ENCODE peak calls at places on chromosomes 3 and 15, in ten cellular contexts. One of them, this sample, is unnamed.
A peak's percentile ranks its signal among the peaks of the same experiment; 100 is the strongest.

GRCh38 chr3:108806316-108806715 is 16.3 kb upstream of the TRAT1 start:
- DNase-seq in stimulated activated CD4-positive, alpha-beta T cell treated with anti-CD3 and anti-CD28 coated beads, Interleukin-1b, Interleukin-23, amount 100 ng/mL, for 1 hour: no peak
- DNase-seq in lower leg skin: no peak
- DNase-seq in A549: no peak
- DNase-seq in mucosa of gallbladder: peak; percentile 11
- DNase-seq in NCI-H1092 treated with DMSO at 0.1 percent for 48 hours: no peak
- DNase-seq in posterior cingulate gyrus: no peak
- DNase-seq in stimulated activated CD8-positive, alpha-beta memory T cell treated with anti-CD3 and anti-CD28 coated beads, Interleukin-7, amount 100 ng/mL, for 4 hours: no peak
- DNase-seq in cerebellar cortex: no peak
- DNase-seq in AG09309: no peak
- DNase-seq in this sample: no peak

GRCh38 chr3:52712291-52713212 is 6.6 kb downstream of the SPCS1 start:
- DNase-seq in AG09309: no peak
- DNase-seq in lower leg skin: no peak
- DNase-seq in cerebellar cortex: no peak
- DNase-seq in A549: no peak
- DNase-seq in NCI-H1092 treated with DMSO at 0.1 percent for 48 hours: no peak
- DNase-seq in mucosa of gallbladder: no peak
- DNase-seq in posterior cingulate gyrus: no peak
- DNase-seq in stimulated activated CD4-positive, alpha-beta T cell treated with anti-CD3 and anti-CD28 coated beads, Interleukin-1b, Interleukin-23, amount 100 ng/mL, for 1 hour: no peak
- DNase-seq in stimulated activated CD8-positive, alpha-beta memory T cell treated with anti-CD3 and anti-CD28 coated beads, Interleukin-7, amount 100 ng/mL, for 4 hours: no peak
- DNase-seq in this sample: no peak

GRCh38 chr3:47399531-47400270 is 18.9 kb downstream of the PTPN23 start:
- DNase-seq in A549: no peak
- DNase-seq in NCI-H1092 treated with DMSO at 0.1 percent for 48 hours: no peak
- DNase-seq in AG09309: no peak
- DNase-seq in stimulated activated CD4-positive, alpha-beta T cell treated with anti-CD3 and anti-CD28 coated beads, Interleukin-1b, Interleukin-23, amount 100 ng/mL, for 1 hour: no peak
- DNase-seq in lower leg skin: no peak
- DNase-seq in posterior cingulate gyrus: no peak
- DNase-seq in mucosa of gallbladder: no peak
- DNase-seq in stimulated activated CD8-positive, alpha-beta memory T cell treated with anti-CD3 and anti-CD28 coated beads, Interleukin-7, amount 100 ng/mL, for 4 hours: no peak
- DNase-seq in cerebellar cortex: no peak
- DNase-seq in this sample: no peak

GRCh38 chr15:82044373-82045178 is 1.2 kb downstream of the MEX3B start:
- DNase-seq in cerebellar cortex: peak; percentile 31
- DNase-seq in stimulated activated CD4-positive, alpha-beta T cell treated with anti-CD3 and anti-CD28 coated beads, Interleukin-1b, Interleukin-23, amount 100 ng/mL, for 1 hour: no peak
- DNase-seq in stimulated activated CD8-positive, alpha-beta memory T cell treated with anti-CD3 and anti-CD28 coated beads, Interleukin-7, amount 100 ng/mL, for 4 hours: peak; percentile 6
- DNase-seq in mucosa of gallbladder: peak; percentile 28
- DNase-seq in posterior cingulate gyrus: no peak
- DNase-seq in lower leg skin: peak; percentile 91
- DNase-seq in NCI-H1092 treated with DMSO at 0.1 percent for 48 hours: no peak
- DNase-seq in AG09309: no peak
- DNase-seq in A549: peak; percentile 37
- DNase-seq in this sample: peak; percentile 4

GRCh38 chr15:79560384-79560783 is 128.2 kb downstream of the MINAR1 start:
- DNase-seq in AG09309: no peak
- DNase-seq in mucosa of gallbladder: no peak
- DNase-seq in lower leg skin: no peak
- DNase-seq in stimulated activated CD8-positive, alpha-beta memory T cell treated with anti-CD3 and anti-CD28 coated beads, Interleukin-7, amount 100 ng/mL, for 4 hours: no peak
- DNase-seq in stimulated activated CD4-positive, alpha-beta T cell treated with anti-CD3 and anti-CD28 coated beads, Interleukin-1b, Interleukin-23, amount 100 ng/mL, for 1 hour: no peak
- DNase-seq in cerebellar cortex: no peak
- DNase-seq in posterior cingulate gyrus: no peak
- DNase-seq in NCI-H1092 treated with DMSO at 0.1 percent for 48 hours: no peak
- DNase-seq in A549: no peak
- DNase-seq in this sample: no peak

GRCh38 chr3:52015431-52016256 is 19.9 kb upstream of the RPL29 start:
- DNase-seq in stimulated activated CD4-positive, alpha-beta T cell treated with anti-CD3 and anti-CD28 coated beads, Interleukin-1b, Interleukin-23, amount 100 ng/mL, for 1 hour: no peak
- DNase-seq in cerebellar cortex: peak; percentile 76
- DNase-seq in mucosa of gallbladder: no peak
- DNase-seq in stimulated activated CD8-positive, alpha-beta memory T cell treated with anti-CD3 and anti-CD28 coated beads, Interleukin-7, amount 100 ng/mL, for 4 hours: no peak
- DNase-seq in lower leg skin: no peak
- DNase-seq in AG09309: no peak
- DNase-seq in A549: no peak
- DNase-seq in NCI-H1092 treated with DMSO at 0.1 percent for 48 hours: no peak
- DNase-seq in posterior cingulate gyrus: no peak
- DNase-seq in this sample: no peak

GRCh38 chr3:162641869-162642350 is 1145.3 kb downstream of the OTOL1 start:
- DNase-seq in lower leg skin: no peak
- DNase-seq in posterior cingulate gyrus: no peak
- DNase-seq in mucosa of gallbladder: no peak
- DNase-seq in NCI-H1092 treated with DMSO at 0.1 percent for 48 hours: no peak
- DNase-seq in A549: no peak
- DNase-seq in stimulated activated CD4-positive, alpha-beta T cell treated with anti-CD3 and anti-CD28 coated beads, Interleukin-1b, Interleukin-23, amount 100 ng/mL, for 1 hour: no peak
- DNase-seq in AG09309: no peak
- DNase-seq in cerebellar cortex: no peak
- DNase-seq in stimulated activated CD8-positive, alpha-beta memory T cell treated with anti-CD3 and anti-CD28 coated beads, Interleukin-7, amount 100 ng/mL, for 4 hours: no peak
- DNase-seq in this sample: no peak

GRCh38 chr3:146300756-146301155 is 49.9 kb upstream of the PLSCR4 start:
- DNase-seq in NCI-H1092 treated with DMSO at 0.1 percent for 48 hours: no peak
- DNase-seq in lower leg skin: no peak
- DNase-seq in stimulated activated CD4-positive, alpha-beta T cell treated with anti-CD3 and anti-CD28 coated beads, Interleukin-1b, Interleukin-23, amount 100 ng/mL, for 1 hour: no peak
- DNase-seq in stimulated activated CD8-positive, alpha-beta memory T cell treated with anti-CD3 and anti-CD28 coated beads, Interleukin-7, amount 100 ng/mL, for 4 hours: no peak
- DNase-seq in cerebellar cortex: peak; percentile 9
- DNase-seq in mucosa of gallbladder: no peak
- DNase-seq in posterior cingulate gyrus: peak; percentile 25
- DNase-seq in A549: no peak
- DNase-seq in AG09309: no peak
- DNase-seq in this sample: no peak

GRCh38 chr3:138042043-138042442 is 32.1 kb downstream of the CLDN18 start:
- DNase-seq in mucosa of gallbladder: no peak
- DNase-seq in lower leg skin: no peak
- DNase-seq in AG09309: peak; percentile 46
- DNase-seq in posterior cingulate gyrus: no peak
- DNase-seq in cerebellar cortex: no peak
- DNase-seq in stimulated activated CD4-positive, alpha-beta T cell treated with anti-CD3 and anti-CD28 coated beads, Interleukin-1b, Interleukin-23, amount 100 ng/mL, for 1 hour: no peak
- DNase-seq in stimulated activated CD8-positive, alpha-beta memory T cell treated with anti-CD3 and anti-CD28 coated beads, Interleukin-7, amount 100 ng/mL, for 4 hours: no peak
- DNase-seq in NCI-H1092 treated with DMSO at 0.1 percent for 48 hours: no peak
- DNase-seq in A549: no peak
- DNase-seq in this sample: no peak

GRCh38 chr3:166783206-166783605 is 596.9 kb downstream of the ZBBX start:
- DNase-seq in posterior cingulate gyrus: no peak
- DNase-seq in stimulated activated CD8-positive, alpha-beta memory T cell treated with anti-CD3 and anti-CD28 coated beads, Interleukin-7, amount 100 ng/mL, for 4 hours: no peak
- DNase-seq in NCI-H1092 treated with DMSO at 0.1 percent for 48 hours: no peak
- DNase-seq in stimulated activated CD4-positive, alpha-beta T cell treated with anti-CD3 and anti-CD28 coated beads, Interleukin-1b, Interleukin-23, amount 100 ng/mL, for 1 hour: no peak
- DNase-seq in mucosa of gallbladder: no peak
- DNase-seq in lower leg skin: no peak
- DNase-seq in cerebellar cortex: no peak
- DNase-seq in A549: no peak
- DNase-seq in AG09309: no peak
- DNase-seq in this sample: no peak

GRCh38 chr3:124745092-124745491 is 14.8 kb downstream of the UMPS start:
- DNase-seq in cerebellar cortex: no peak
- DNase-seq in lower leg skin: no peak
- DNase-seq in A549: no peak
- DNase-seq in NCI-H1092 treated with DMSO at 0.1 percent for 48 hours: no peak
- DNase-seq in stimulated activated CD4-positive, alpha-beta T cell treated with anti-CD3 and anti-CD28 coated beads, Interleukin-1b, Interleukin-23, amount 100 ng/mL, for 1 hour: no peak
- DNase-seq in AG09309: no peak
- DNase-seq in stimulated activated CD8-positive, alpha-beta memory T cell treated with anti-CD3 and anti-CD28 coated beads, Interleukin-7, amount 100 ng/mL, for 4 hours: no peak
- DNase-seq in posterior cingulate gyrus: no peak
- DNase-seq in mucosa of gallbladder: no peak
- DNase-seq in this sample: no peak

GRCh38 chr3:16961621-16962205 is 77.0 kb downstream of the PLCL2 start:
- DNase-seq in posterior cingulate gyrus: no peak
- DNase-seq in A549: peak; percentile 6
- DNase-seq in stimulated activated CD8-positive, alpha-beta memory T cell treated with anti-CD3 and anti-CD28 coated beads, Interleukin-7, amount 100 ng/mL, for 4 hours: no peak
- DNase-seq in lower leg skin: no peak
- DNase-seq in mucosa of gallbladder: no peak
- DNase-seq in AG09309: no peak
- DNase-seq in NCI-H1092 treated with DMSO at 0.1 percent for 48 hours: no peak
- DNase-seq in cerebellar cortex: no peak
- DNase-seq in stimulated activated CD4-positive, alpha-beta T cell treated with anti-CD3 and anti-CD28 coated beads, Interleukin-1b, Interleukin-23, amount 100 ng/mL, for 1 hour: no peak
- DNase-seq in this sample: no peak

GRCh38 chr15:88704791-88705768 is 66.3 kb downstream of the ISG20 start:
- DNase-seq in mucosa of gallbladder: peak; percentile 28
- DNase-seq in A549: no peak
- DNase-seq in NCI-H1092 treated with DMSO at 0.1 percent for 48 hours: no peak
- DNase-seq in posterior cingulate gyrus: peak; percentile 33
- DNase-seq in AG09309: no peak
- DNase-seq in cerebellar cortex: peak; percentile 1
- DNase-seq in lower leg skin: peak; percentile 87
- DNase-seq in stimulated activated CD4-positive, alpha-beta T cell treated with anti-CD3 and anti-CD28 coated beads, Interleukin-1b, Interleukin-23, amount 100 ng/mL, for 1 hour: no peak
- DNase-seq in stimulated activated CD8-positive, alpha-beta memory T cell treated with anti-CD3 and anti-CD28 coated beads, Interleukin-7, amount 100 ng/mL, for 4 hours: no peak
- DNase-seq in this sample: no peak

GRCh38 chr3:43248194-43248593 is 38.1 kb upstream of the SNRK start:
- DNase-seq in stimulated activated CD8-positive, alpha-beta memory T cell treated with anti-CD3 and anti-CD28 coated beads, Interleukin-7, amount 100 ng/mL, for 4 hours: no peak
- DNase-seq in AG09309: peak; percentile 45
- DNase-seq in mucosa of gallbladder: no peak
- DNase-seq in stimulated activated CD4-positive, alpha-beta T cell treated with anti-CD3 and anti-CD28 coated beads, Interleukin-1b, Interleukin-23, amount 100 ng/mL, for 1 hour: no peak
- DNase-seq in NCI-H1092 treated with DMSO at 0.1 percent for 48 hours: no peak
- DNase-seq in lower leg skin: no peak
- DNase-seq in A549: no peak
- DNase-seq in cerebellar cortex: peak; percentile 82
- DNase-seq in posterior cingulate gyrus: no peak
- DNase-seq in this sample: no peak

This sample was measured in pancreas.